ENCODE peak calls at places on chromosomes 16 and 17, in seven cellular contexts. X is HCT116, K is neural progenitor cell, W is PC-3, A is GM23338, I is MM.1S, Y is GM23248. P is an unnamed sample.
A peak's percentile ranks its signal among the peaks of the same experiment; 100 is the strongest.

GRCh38 chr17:82257473-82257872 is 16.0 kb downstream of the CSNK1D start:
- DNase-seq in K (peak; percentile 37), A (peak; percentile 65), Y (peak; percentile 50), W (no peak), I (no peak), X (no peak), P (peak; percentile 44)

GRCh38 chr17:75845058-75845711 is 981 bp upstream of the UNC13D start:
- DNase-seq in K (peak; percentile 84), X (peak; percentile 96), W (peak; percentile 96), A (peak; percentile 94), I (peak; percentile 70), Y (peak; percentile 84), P (peak; percentile 85)

GRCh38 chr16:28935924-28936783 is 4.4 kb downstream of the CD19 start:
- DNase-seq in W (peak; percentile 29), X (peak; percentile 69), K (peak; percentile 69), I (peak; percentile 57), Y (peak; percentile 76), A (peak; percentile 96), P (peak; percentile 55)

GRCh38 chr16:81466351-81466960 is 21.8 kb downstream of the CMIP start:
- DNase-seq in K (peak; percentile 35), A (no peak), I (no peak), W (no peak), Y (peak; percentile 68), X (no peak), P (no peak)

GRCh38 chr17:70820276-70820675 is 650.9 kb downstream of the KCNJ2 start:
- DNase-seq in I (no peak), K (no peak), W (peak; percentile 18), X (no peak), Y (peak; percentile 51), A (no peak), P (no peak)

GRCh38 chr17:64262422-64263260 is at the start of gene TEX2:
- DNase-seq in Y (peak; percentile 66), X (no peak), W (peak; percentile 41), I (peak; percentile 56), A (peak; percentile 40), K (peak; percentile 45), P (peak; percentile 65)

GRCh38 chr16:58733671-58734458 is at the start of gene GOT2:
- DNase-seq in W (peak; percentile 82), K (peak; percentile 91), Y (peak; percentile 92), I (peak; percentile 87), X (peak; percentile 73), A (peak; percentile 89), P (peak; percentile 91)

GRCh38 chr17:62994931-62995330 is 28.9 kb downstream of the TANC2 start:
- DNase-seq in W (no peak), I (no peak), X (no peak), Y (peak; percentile 51), A (no peak), K (no peak), P (no peak)

GRCh38 chr16:32116080-32116479 is 137.0 kb upstream of the TP53TG3D start:
- DNase-seq in A (no peak), X (no peak), I (peak; percentile 10), W (no peak), Y (peak; percentile 7), K (no peak), P (peak; percentile 1)

GRCh38 chr17:50564916-50565315 is 4.4 kb downstream of the CACNA1G start:
- DNase-seq in X (no peak), A (no peak), Y (peak; percentile 93), I (no peak), K (no peak), W (no peak), P (peak; percentile 74)

GRCh38 chr17:78147315-78147998 is 1.3 kb downstream of the C17orf99 start:
- DNase-seq in W (no peak), Y (no peak), A (no peak), X (no peak), K (no peak), I (peak; percentile 68), P (no peak)

GRCh38 chr17:2266045-2266864 is 37.3 kb downstream of the SMG6 start:
- DNase-seq in X (no peak), K (no peak), Y (no peak), A (no peak), W (no peak), I (peak; percentile 92), P (no peak)

GRCh38 chr17:11026903-11027302 is 189.0 kb upstream of the PIRT start:
- DNase-seq in A (no peak), X (no peak), I (no peak), K (no peak), Y (no peak), W (no peak), P (no peak)

GRCh38 chr17:53749178-53749577 is 73.5 kb upstream of the KIF2B start:
- DNase-seq in K (peak; percentile 20), W (peak; percentile 55), Y (peak; percentile 10), X (no peak), A (peak; percentile 44), I (peak; percentile 77), P (peak; percentile 51)

GRCh38 chr16:57544129-57544653 is 1.7 kb downstream of the ADGRG5 start:
- DNase-seq in K (no peak), A (no peak), W (no peak), I (peak; percentile 78), Y (no peak), X (no peak), P (no peak)

GRCh38 chr17:73827627-73828241 is 183.5 kb upstream of the SDK2 start:
- DNase-seq in X (no peak), W (peak; percentile 57), I (no peak), A (peak; percentile 56), Y (no peak), K (no peak), P (peak; percentile 27)

DNA sequence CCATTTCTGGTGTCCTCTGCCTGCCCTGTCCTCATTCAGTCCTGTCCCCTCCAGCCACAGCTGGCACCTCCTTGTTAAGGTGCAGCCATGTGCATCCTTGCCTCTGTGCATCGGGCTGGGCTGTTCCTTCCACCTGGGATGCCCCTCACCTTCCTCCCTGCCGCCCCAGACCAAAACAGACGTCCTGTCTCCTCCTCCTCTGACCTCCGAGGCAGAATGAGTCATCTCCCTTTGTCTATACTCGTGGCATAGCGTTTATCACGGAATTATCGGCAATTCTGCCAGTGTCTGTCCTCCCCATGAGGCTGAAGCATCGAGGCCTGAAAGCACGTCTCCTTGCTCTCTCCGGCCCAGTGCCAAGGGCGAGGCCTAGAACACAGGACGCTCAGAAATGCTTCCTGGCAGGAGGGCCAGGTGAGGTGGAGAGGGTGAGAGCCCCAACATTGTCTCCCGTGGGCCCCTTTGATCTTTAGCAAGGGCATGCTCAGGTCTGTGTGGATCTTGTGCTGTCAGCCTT is 4.6 kb downstream of the RAI1 start:
- DNase-seq in A (peak; percentile 47), I (no peak), X (peak; percentile 60), W (peak; percentile 93), K (no peak), Y (peak; percentile 92), P (peak; percentile 70)
- H3K27me3 ChIP-seq in A (peaks cover 96% of the 10 kb centered on the region), I (no peaks in the 10 kb centered on the region), X (no peaks in the 10 kb centered on the region), W (no peaks in the 10 kb centered on the region), K (peaks cover 63% of the 10 kb centered on the region), Y (no peaks in the 10 kb centered on the region), P (no peaks in the 10 kb centered on the region)

DNA sequence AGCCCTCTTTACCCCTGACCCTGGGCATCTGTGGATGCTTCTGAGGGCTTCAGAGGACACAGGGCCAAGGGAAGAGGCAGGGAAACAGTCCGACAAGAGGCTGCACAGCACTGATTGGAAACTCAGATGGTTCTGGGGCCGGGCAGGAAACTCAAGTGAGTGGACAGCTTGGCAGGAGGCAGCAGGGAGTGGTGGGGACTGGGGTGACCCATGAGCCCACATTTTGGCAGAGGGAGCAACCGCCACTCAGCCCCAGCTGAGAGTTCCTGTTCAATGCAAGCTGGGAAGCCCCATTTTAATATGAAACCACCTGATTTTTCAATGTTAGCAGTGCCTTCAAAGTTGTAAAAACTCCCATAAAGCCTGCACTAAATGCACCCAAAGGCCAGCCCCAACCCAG is 1.5 kb upstream of the VASN start:
- DNase-seq in Y (no peak), X (no peak), A (no peak), I (no peak), K (no peak), W (no peak), P (no peak)
- TF ChIP-seq EZH2phosphoT487 in Y (no peak), X (no peak), A (no peak), I (no peak), K (no peak), W (no peak), P (no peak)

GRCh38 chr17:40806131-40806530 is 6.4 kb upstream of the KRT28 start:
- DNase-seq in Y (peak; percentile 21), I (no peak), W (no peak), X (no peak), K (no peak), A (no peak), P (no peak)
- H3K27me3 ChIP-seq in Y (no peaks in the 10 kb centered on the region), I (no peaks in the 10 kb centered on the region), W (no peaks in the 10 kb centered on the region), X (no peaks in the 10 kb centered on the region), K (peaks cover 92% of the 10 kb centered on the region), A (peaks cover 18% of the 10 kb centered on the region), P (peaks cover 39% of the 10 kb centered on the region)

DNA sequence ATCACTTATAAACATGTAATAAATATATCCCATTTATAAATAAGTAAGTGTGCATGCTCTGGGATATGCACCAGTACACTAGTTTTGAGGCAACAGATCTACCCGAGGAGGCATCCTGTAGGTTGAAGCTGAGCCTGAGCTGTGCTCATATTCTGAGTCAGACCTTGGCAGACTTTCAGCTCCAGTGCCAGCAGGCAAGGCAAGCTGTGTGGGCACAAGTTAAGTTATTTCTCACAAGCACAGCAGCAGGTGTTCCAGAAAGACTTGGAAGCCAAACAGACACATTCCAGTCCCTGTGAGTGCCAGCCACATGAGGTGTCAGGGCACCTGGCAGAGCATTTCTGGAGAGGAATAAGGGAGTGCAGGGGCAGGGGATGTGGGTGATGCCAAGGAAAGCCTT is 1.3 kb upstream of the CLEC19A start:
- DNase-seq in I (no peak), X (peak; percentile 63), A (no peak), K (no peak), Y (peak; percentile 43), W (peak; percentile 93), P (no peak)
- TF ChIP-seq EZH2phosphoT487 in I (no peak), X (no peak), A (no peak), K (no peak), Y (no peak), W (no peak), P (no peak)

GRCh38 chr16:67137605-67138004 is 13.2 kb downstream of the B3GNT9 start:
- DNase-seq in I (no peak), W (no peak), Y (no peak), K (no peak), A (no peak), X (no peak), P (peak; percentile 34)
- H3K27me3 ChIP-seq in I (no peaks in the 10 kb centered on the region), W (no peaks in the 10 kb centered on the region), Y (no peaks in the 10 kb centered on the region), K (no peaks in the 10 kb centered on the region), A (no peaks in the 10 kb centered on the region), X (no peaks in the 10 kb centered on the region), P (no peaks in the 10 kb centered on the region)

DNA sequence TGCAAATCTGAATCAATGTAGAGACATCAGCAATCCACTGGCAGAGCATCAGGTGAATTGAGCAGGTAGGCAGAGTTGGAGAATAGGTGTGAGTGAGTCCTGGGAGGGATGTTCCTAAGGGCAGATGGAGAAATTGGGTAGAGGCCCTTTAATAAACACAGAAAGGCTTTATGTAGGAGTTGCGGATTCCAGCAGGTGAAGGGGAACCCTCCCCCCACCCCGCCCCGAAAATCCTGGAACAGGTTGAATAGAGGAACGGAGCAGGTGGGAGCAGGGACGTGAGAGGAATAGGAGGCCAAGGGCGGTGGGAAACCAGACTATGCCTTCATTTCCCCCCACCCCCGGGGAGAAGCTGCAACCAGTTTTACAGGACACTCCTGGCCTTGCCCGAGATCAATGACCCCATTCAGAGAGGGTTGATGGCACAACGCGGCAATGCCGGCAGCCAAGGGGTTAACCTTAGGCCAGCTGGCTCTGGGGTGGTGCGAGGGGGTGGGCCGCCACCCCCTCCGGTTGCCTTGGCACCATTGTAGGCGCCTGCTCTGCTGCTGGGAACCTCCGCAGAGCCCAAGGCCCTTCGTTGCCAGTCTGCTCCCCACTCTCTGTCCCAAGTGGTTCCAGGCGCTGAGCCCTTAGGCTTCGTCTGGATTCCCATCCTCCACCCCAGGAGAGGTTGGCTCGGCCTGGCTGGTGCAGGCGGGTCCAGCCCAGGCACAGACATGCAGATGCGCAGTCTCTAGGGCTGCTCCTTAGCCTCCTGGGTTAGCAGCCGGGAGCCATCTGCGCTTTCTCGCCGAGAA is 814 bp upstream of the RUNDC3A start:
- DNase-seq in K (peak; percentile 91), A (peak; percentile 82), I (no peak), W (no peak), X (no peak), Y (peak; percentile 73), P (peak; percentile 79)
- TF ChIP-seq EZH2phosphoT487 in K (no peak), A (no peak), I (no peak), W (no peak), X (no peak), Y (no peak), P (no peak)

P was measured in hepatocyte.